ENCODE peak calls at places on chromosomes 5 and 9, in eight cellular contexts. G, D, P, S, C, X, H and I are unnamed samples.

GRCh38 chr9:32427111-32427873 is 42.8 kb downstream of the ACO1 start:
- DNase-seq in G (no peak), D (no peak), P (no peak), S (no peak), C (no peak), X (no peak), H (peak), I (no peak)

GRCh38 chr9:108434502-108434901 is 421.3 kb downstream of the ACTL7B start:
- DNase-seq in G (no peak), D (no peak), P (no peak), S (no peak), C (no peak), X (no peak), H (peak), I (no peak)

GRCh38 chr9:89661956-89662717 is 57.3 kb downstream of the GADD45G start:
- DNase-seq in G (peak), D (no peak), P (peak), S (peak), C (peak), X (peak), H (peak), I (peak)

GRCh38 chr5:17378346-17378984 is 119.6 kb upstream of the TAF11L2 start:
- DNase-seq in G (no peak), D (no peak), P (no peak), S (no peak), C (no peak), X (no peak), H (peak), I (no peak)

GRCh38 chr5:158765407-158765806 is 334.3 kb downstream of the EBF1 start:
- DNase-seq in G (no peak), D (no peak), P (no peak), S (no peak), C (no peak), X (no peak), H (no peak), I (no peak)

GRCh38 chr9:6667633-6668280 is 22.2 kb upstream of the GLDC start:
- DNase-seq in G (no peak), D (no peak), P (no peak), S (peak), C (no peak), X (no peak), H (peak), I (no peak)

GRCh38 chr5:100676807-100677631 is 141.8 kb downstream of the FAM174A start:
- DNase-seq in G (no peak), D (no peak), P (no peak), S (no peak), C (no peak), X (no peak), H (peak), I (no peak)

GRCh38 chr5:169288066-169288753 is 12.7 kb downstream of the SLIT3 start:
- DNase-seq in G (no peak), D (no peak), P (no peak), S (no peak), C (no peak), X (no peak), H (no peak), I (no peak)

GRCh38 chr5:138948391-138949222 is 73.5 kb upstream of the LRRTM2 start:
- DNase-seq in G (no peak), D (no peak), P (peak), S (no peak), C (no peak), X (no peak), H (no peak), I (no peak)

GRCh38 chr5:127754259-127754658 is 51.1 kb downstream of the CCDC192 start:
- DNase-seq in G (no peak), D (no peak), P (no peak), S (no peak), C (no peak), X (no peak), H (peak), I (peak)

GRCh38 chr5:168354397-168354796 is 63.0 kb downstream of the WWC1 start:
- DNase-seq in G (no peak), D (no peak), P (no peak), S (no peak), C (no peak), X (no peak), H (no peak), I (no peak)

GRCh38 chr5:14168139-14168792 is 25.1 kb downstream of the TRIO start:
- DNase-seq in G (no peak), D (no peak), P (no peak), S (no peak), C (no peak), X (no peak), H (peak), I (no peak)
- H3K27ac ChIP-seq in G (no peak), D (no peak), P (peak), S (no peak), C (peak), X (no peak), H (peak), I (no peak)

DNA sequence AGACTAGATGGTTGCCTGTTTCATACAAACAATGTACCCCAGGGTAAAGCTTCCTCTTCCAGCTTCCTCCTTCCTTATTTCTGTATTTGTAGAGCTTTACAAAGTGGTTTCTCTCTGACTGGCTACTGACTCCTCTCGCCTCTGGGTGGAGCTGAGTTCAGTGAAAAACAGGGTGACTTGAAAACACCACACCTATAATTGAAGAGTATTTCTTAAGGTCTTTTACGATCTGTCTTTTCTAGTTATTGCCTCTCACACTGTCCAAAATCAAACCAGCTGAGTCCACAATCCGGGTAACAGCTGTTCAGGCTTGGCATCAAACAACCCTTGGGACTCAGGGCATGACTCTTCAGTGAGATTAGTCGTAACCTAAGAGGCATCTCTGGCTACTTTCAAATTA is 200.4 kb downstream of the ARRDC3 start:
- DNase-seq in G (no peak), D (no peak), P (no peak), S (peak), C (no peak), X (no peak), H (no peak), I (no peak)
- TF ChIP-seq CTCF in G (no peak), D (no peak), P (no peak), S (no peak), C (no peak), X (no peak), H (no peak), I (peak)

GRCh38 chr5:150301170-150301505 is 1.6 kb downstream of the ARSI start:
- DNase-seq in G (no peak), D (no peak), P (no peak), S (no peak), C (no peak), X (no peak), H (peak), I (no peak)
- H3K4me3 ChIP-seq in G (no peak), D (no peak), P (no peak), S (peak), C (no peak), X (no peak), H (peak), I (peak)

DNA sequence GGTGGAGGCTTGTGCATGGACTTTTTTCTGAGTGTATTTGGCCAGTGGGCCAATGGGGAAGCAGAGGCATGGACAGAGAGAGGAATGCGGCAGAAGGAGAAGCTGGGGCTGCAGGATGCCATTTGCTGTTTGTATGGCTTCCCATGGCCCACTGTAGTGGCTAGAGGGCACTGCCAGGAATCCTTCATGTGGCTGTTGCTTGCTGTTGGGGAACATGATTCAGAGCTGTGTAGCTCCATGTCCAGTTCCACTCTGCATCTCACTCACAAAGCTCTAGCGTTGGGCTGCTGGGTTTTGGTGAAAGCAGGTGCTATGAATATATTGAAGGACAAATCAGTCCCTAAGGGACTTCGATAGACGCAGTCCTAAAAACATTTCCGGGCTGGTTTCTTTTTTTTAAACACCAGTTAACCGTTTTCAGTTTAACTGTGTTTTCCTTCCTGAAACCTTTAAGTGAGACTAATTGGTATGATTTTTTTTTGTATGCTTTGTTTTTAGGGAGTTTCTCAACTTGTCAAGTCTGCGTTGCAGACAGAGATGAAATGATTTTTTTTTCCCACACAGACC is 51.3 kb downstream of the SLC22A5 start:
- DNase-seq in G (no peak), D (no peak), P (no peak), S (no peak), C (no peak), X (peak), H (no peak), I (no peak)
- H3K27ac ChIP-seq in G (peak), D (peak), P (peak), S (no peak), C (peak), X (no peak), H (no peak), I (no peak)

DNA sequence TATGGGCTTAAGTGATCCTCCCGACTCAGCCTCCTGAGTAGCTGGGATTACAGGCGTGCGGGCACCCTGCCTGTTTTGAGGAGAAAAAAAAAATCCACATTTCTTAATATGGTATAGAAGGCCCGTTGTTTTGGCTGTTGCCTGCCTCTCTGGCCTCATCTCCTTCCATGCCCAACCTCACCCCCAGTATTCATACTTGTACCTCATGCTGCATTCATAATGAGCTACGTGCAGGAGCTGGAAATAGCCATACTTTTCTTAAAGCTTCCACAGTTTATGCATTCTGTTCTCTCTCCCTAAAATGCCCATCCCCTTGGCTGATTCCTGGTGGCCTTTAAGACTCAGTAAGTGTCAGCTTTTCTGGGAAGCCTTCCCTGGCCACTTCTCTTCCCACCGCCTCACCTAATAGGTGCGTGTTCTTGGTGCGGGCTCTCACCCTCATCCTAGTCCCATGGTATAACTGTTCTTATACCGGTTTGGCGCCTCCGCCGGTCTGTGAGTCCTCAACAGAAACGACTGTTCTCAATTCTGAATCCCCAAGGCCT is 2.1 kb upstream of the TPM2 start:
- DNase-seq in G (no peak), D (no peak), P (peak), S (peak), C (no peak), X (no peak), H (no peak), I (no peak)
- TF ChIP-seq CTCF in G (no peak), D (no peak), P (no peak), S (peak), C (no peak), X (no peak), H (no peak), I (no peak)